ENCODE peak calls at places on chromosomes 11 and 22, in five cellular contexts. N, D, A, T and R are unnamed samples.

GRCh38 chr22:19646383-19646782 is 67.9 kb upstream of the SEPTIN5 start:
- DNase-seq in N (no peak), D (no peak), A (no peak), T (no peak), R (no peak)

GRCh38 chr11:57779275-57779674 is 17.7 kb downstream of the CTNND1 start:
- DNase-seq in N (no peak), D (no peak), A (no peak), T (no peak), R (peak; percentile 12)

GRCh38 chr11:117866526-117866925 is 9.9 kb downstream of the FXYD6 start:
- DNase-seq in N (no peak), D (no peak), A (no peak), T (no peak), R (peak; percentile 50)

GRCh38 chr11:109697140-109697843 is 275.3 kb downstream of the C11orf87 start:
- DNase-seq in N (peak; percentile 29), D (no peak), A (no peak), T (peak; percentile 2), R (no peak)

GRCh38 chr11:84566681-84567080 is 1060.5 kb downstream of the DLG2 start:
- DNase-seq in N (no peak), D (no peak), A (no peak), T (no peak), R (no peak)

GRCh38 chr11:102614485-102614884 is 10.6 kb downstream of the MMP20 start:
- DNase-seq in N (no peak), D (no peak), A (no peak), T (no peak), R (no peak)

GRCh38 chr22:36383110-36383581 is 4.6 kb downstream of the MYH9 start:
- DNase-seq in N (no peak), D (no peak), A (no peak), T (no peak), R (no peak)

GRCh38 chr11:1162153-1162497 is 4.4 kb downstream of the MUC5AC start:
- DNase-seq in N (no peak), D (no peak), A (no peak), T (no peak), R (no peak)

GRCh38 chr11:10797561-10797960 is 11.2 kb downstream of the EIF4G2 start:
- DNase-seq in N (no peak), D (no peak), A (no peak), T (no peak), R (no peak)

GRCh38 chr11:63015521-63016215 is at the start of gene SLC22A8:
- DNase-seq in N (no peak), D (no peak), A (no peak), T (no peak), R (no peak)

GRCh38 chr11:13687271-13687670 is 18.8 kb downstream of the FAR1 start:
- DNase-seq in N (no peak), D (no peak), A (no peak), T (no peak), R (no peak)

GRCh38 chr11:11567862-11568650 is 53.7 kb downstream of the GALNT18 start:
- DNase-seq in N (no peak), D (no peak), A (no peak), T (no peak), R (no peak)

GRCh38 chr22:47495102-47495501 is 732.7 kb downstream of the TBC1D22A start:
- DNase-seq in N (no peak), D (no peak), A (no peak), T (no peak), R (no peak)

GRCh38 chr11:12746593-12747097 is 72.4 kb downstream of the TEAD1 start:
- DNase-seq in N (peak; percentile 91), D (no peak), A (no peak), T (peak; percentile 54), R (no peak)

GRCh38 chr11:76642341-76642740 is 28.2 kb downstream of the LRRC32 start:
- DNase-seq in N (no peak), D (no peak), A (no peak), T (no peak), R (no peak)

GRCh38 chr11:13315517-13316432 is 38.2 kb downstream of the BMAL1 start:
- DNase-seq in N (no peak), D (no peak), A (no peak), T (no peak), R (no peak)

GRCh38 chr22:17754233-17754925 is 19.9 kb downstream of the BID start:
- DNase-seq in N (peak; percentile 45), D (no peak), A (no peak), T (no peak), R (no peak)

GRCh38 chr11:8259316-8259995 is 4.2 kb downstream of the LMO1 start:
- DNase-seq in N (no peak), D (no peak), A (no peak), T (no peak), R (no peak)

GRCh38 chr11:118915941-118916841 is 9.5 kb downstream of the BCL9L start:
- DNase-seq in N (no peak), D (no peak), A (no peak), T (no peak), R (no peak)

GRCh38 chr11:46347637-46348311 is 511 bp downstream of the DGKZ start:
- DNase-seq in N (no peak), D (no peak), A (no peak), T (no peak), R (no peak)

GRCh38 chr11:64334764-64335741 is 5.0 kb upstream of the CCDC88B start:
- DNase-seq in N (peak; percentile 97), D (no peak), A (peak; percentile 56), T (peak; percentile 81), R (no peak)

GRCh38 chr11:65366340-65366773 is 11.8 kb downstream of the TIGD3 start:
- DNase-seq in N (peak; percentile 89), D (no peak), A (no peak), T (peak; percentile 63), R (no peak)

GRCh38 chr11:75463106-75463774 is 30.2 kb upstream of the KLHL35 start:
- DNase-seq in N (no peak), D (no peak), A (no peak), T (no peak), R (no peak)

GRCh38 chr11:120079750-120080610 is 57.9 kb downstream of the TRIM29 start:
- DNase-seq in N (no peak), D (peak; percentile 1), A (no peak), T (no peak), R (no peak)

GRCh38 chr22:20056696-20057386 is 23.2 kb upstream of the DGCR8 start:
- DNase-seq in N (no peak), D (no peak), A (no peak), T (no peak), R (no peak)

GRCh38 chr22:22558071-22558971 is 744 bp downstream of the PRAME start:
- DNase-seq in N (no peak), D (no peak), A (no peak), T (no peak), R (no peak)

GRCh38 chr11:68314203-68314885 is 2.0 kb downstream of the LRP5 start:
- DNase-seq in N (no peak), D (no peak), A (no peak), T (no peak), R (no peak)

GRCh38 chr22:29914991-29915390 is 32.0 kb downstream of the MTMR3 start:
- DNase-seq in N (no peak), D (no peak), A (no peak), T (no peak), R (no peak)